ENCODE peak calls at places on chromosomes 6 and 20, in five cellular contexts. G is GM20000; L is naive thymus-derived CD4-positive, alpha-beta T cell; H is Panc1; S is neural crest cell. M is an unnamed sample.

GRCh38 chr6:3137057-3137777 is 18.7 kb downstream of the BPHL start:
- DNase-seq in L (no peak), H (no peak), S (no peak), G (no peak), M (no peak)

GRCh38 chr6:142374090-142374783 is 72.4 kb downstream of the ADGRG6 start:
- DNase-seq in G (no peak), H (no peak), S (no peak), L (no peak), M (no peak)

GRCh38 chr20:23265226-23265625 is 85.4 kb upstream of the NXT1 start:
- DNase-seq in G (no peak), S (no peak), H (no peak), L (no peak), M (no peak)

GRCh38 chr6:82033631-82034211 is 213.8 kb downstream of the IBTK start:
- DNase-seq in S (no peak), H (no peak), G (no peak), L (no peak), M (no peak)

GRCh38 chr6:30490031-30490876 is 945 bp downstream of the HLA-E start:
- DNase-seq in H (no peak), G (peak; percentile 85), L (peak; percentile 79), S (peak; percentile 54), M (peak; percentile 65)

GRCh38 chr6:159107451-159108260 is 61.5 kb upstream of the FNDC1 start:
- DNase-seq in H (no peak), G (no peak), L (peak; percentile 71), S (no peak), M (peak; percentile 78)

GRCh38 chr6:127402890-127403617 is 56.1 kb downstream of the KIAA0408 start:
- DNase-seq in S (no peak), L (no peak), H (no peak), G (no peak), M (no peak)

GRCh38 chr6:162082520-162082919 is 645.0 kb downstream of the PRKN start:
- DNase-seq in L (no peak), G (no peak), S (no peak), H (no peak), M (no peak)